ENCODE peak calls at places on chromosome 1, in nine cellular contexts. O is CD8-positive, alpha-beta T cell; Z is cardiac septum; U is caudate nucleus; R is stimulated activated CD4-positive, alpha-beta T cell treated with anti-CD3 and anti-CD28 coated beads, Interleukin-2, amount 100 ng/mL, for 48 hours; I is NAMALWA; M is astrocyte of the spinal cord; V is HS-5; K is C1 segment of cervical spinal cord. G is an unnamed sample.

GRCh38 chr1:8395433-8395866 is 77.5 kb downstream of the SLC45A1 start:
- DNase-seq in O (no peak), Z (no peak), U (no peak), R (no peak), I (peak), M (no peak), V (no peak), K (no peak), G (no peak)

GRCh38 chr1:2925923-2926322 is 95.3 kb upstream of the ACTRT2 start:
- DNase-seq in O (no peak), Z (no peak), U (no peak), R (no peak), I (no peak), M (no peak), V (no peak), K (no peak), G (no peak)

GRCh38 chr1:37945743-37946702 is 830 bp downstream of the INPP5B start:
- DNase-seq in O (no peak), Z (peak), U (no peak), R (no peak), I (no peak), M (peak), V (no peak), K (peak), G (peak)

GRCh38 chr1:226975259-226975908 is 35.3 kb downstream of the COQ8A start:
- DNase-seq in O (no peak), Z (no peak), U (peak), R (no peak), I (no peak), M (no peak), V (no peak), K (peak), G (no peak)

GRCh38 chr1:199338760-199339159 is 688.8 kb upstream of the NR5A2 start:
- DNase-seq in O (no peak), Z (no peak), U (no peak), R (no peak), I (no peak), M (no peak), V (no peak), K (no peak), G (no peak)

GRCh38 chr1:53298163-53298685 is 29.6 kb downstream of the LRP8 start:
- DNase-seq in O (no peak), Z (no peak), U (no peak), R (no peak), I (no peak), M (peak), V (no peak), K (no peak), G (no peak)

GRCh38 chr1:212566522-212567479 is 41.8 kb upstream of the ATF3 start:
- DNase-seq in O (peak), Z (no peak), U (no peak), R (peak), I (peak), M (peak), V (peak), K (peak), G (no peak)

GRCh38 chr1:117886101-117886795 is 43.2 kb downstream of the GDAP2 start:
- DNase-seq in O (no peak), Z (no peak), U (no peak), R (no peak), I (no peak), M (peak), V (peak), K (no peak), G (no peak)

GRCh38 chr1:177124578-177125278 is 39.8 kb downstream of the ASTN1 start:
- DNase-seq in O (no peak), Z (no peak), U (no peak), R (no peak), I (no peak), M (no peak), V (no peak), K (no peak), G (no peak)

GRCh38 chr1:63323866-63324778 is 1.8 kb downstream of the FOXD3 start:
- DNase-seq in O (no peak), Z (no peak), U (no peak), R (no peak), I (no peak), M (no peak), V (no peak), K (no peak), G (no peak)

GRCh38 chr1:75233302-75233929 is 99.2 kb downstream of the LHX8 start:
- DNase-seq in O (no peak), Z (no peak), U (no peak), R (no peak), I (peak), M (peak), V (peak), K (no peak), G (peak)

GRCh38 chr1:159214149-159214760 is 9.6 kb downstream of the ACKR1 start:
- DNase-seq in O (peak), Z (no peak), U (peak), R (peak), I (peak), M (peak), V (no peak), K (peak), G (peak)

GRCh38 chr1:1305300-1306069 is 2.2 kb downstream of the ACAP3 start:
- DNase-seq in O (peak), Z (peak), U (no peak), R (no peak), I (peak), M (peak), V (peak), K (peak), G (no peak)